ENCODE peak calls at places on chromosomes 12 and 14, in four cellular contexts. One of them, this sample, is unnamed.

GRCh38 chr12:90065301-90065801 is 356.7 kb upstream of the ATP2B1 start:
- DNase-seq in esophagus squamous epithelium: no peak
- DNase-seq in GM12865: no peak
- DNase-seq in cardiac fibroblast: no peak
- DNase-seq in this sample: no peak

GRCh38 chr14:22854963-22855724 is 16.4 kb upstream of the LRP10 start:
- DNase-seq in esophagus squamous epithelium: no peak
- DNase-seq in GM12865: peak; percentile 29
- DNase-seq in cardiac fibroblast: no peak
- DNase-seq in this sample: no peak

GRCh38 chr14:24196071-24197061 is 1.1 kb upstream of the TM9SF1 start:
- DNase-seq in esophagus squamous epithelium: no peak
- DNase-seq in GM12865: peak; percentile 75
- DNase-seq in cardiac fibroblast: peak; percentile 27
- DNase-seq in this sample: no peak

GRCh38 chr12:75209782-75210138 is at the start of gene KCNC2:
- DNase-seq in esophagus squamous epithelium: no peak
- DNase-seq in GM12865: no peak
- DNase-seq in cardiac fibroblast: no peak
- DNase-seq in this sample: no peak

GRCh38 chr14:85572845-85573244 is 42.9 kb downstream of the FLRT2 start:
- DNase-seq in esophagus squamous epithelium: no peak
- DNase-seq in GM12865: no peak
- DNase-seq in cardiac fibroblast: peak; percentile 75
- DNase-seq in this sample: no peak

GRCh38 chr12:130423991-130424857 is 86.5 kb downstream of the PIWIL1 start:
- DNase-seq in esophagus squamous epithelium: no peak
- DNase-seq in GM12865: no peak
- DNase-seq in cardiac fibroblast: no peak
- DNase-seq in this sample: no peak

GRCh38 chr14:97827746-97828145 is 1030.6 kb downstream of the VRK1 start:
- DNase-seq in esophagus squamous epithelium: no peak
- DNase-seq in GM12865: no peak
- DNase-seq in cardiac fibroblast: no peak
- DNase-seq in this sample: no peak

GRCh38 chr12:93197067-93197593 is 180.6 kb upstream of the NUDT4 start:
- DNase-seq in esophagus squamous epithelium: no peak
- DNase-seq in GM12865: no peak
- DNase-seq in cardiac fibroblast: peak; percentile 78
- DNase-seq in this sample: no peak

GRCh38 chr12:18382486-18382885 is 121.2 kb downstream of the PIK3C2G start:
- DNase-seq in esophagus squamous epithelium: no peak
- DNase-seq in GM12865: no peak
- DNase-seq in cardiac fibroblast: peak; percentile 73
- DNase-seq in this sample: no peak

GRCh38 chr14:23694085-23694975 is 58.2 kb downstream of the DHRS2 start:
- DNase-seq in esophagus squamous epithelium: no peak
- DNase-seq in GM12865: no peak
- DNase-seq in cardiac fibroblast: peak; percentile 34
- DNase-seq in this sample: no peak

GRCh38 chr14:99562848-99563748 is 40.9 kb downstream of the CCDC85C start:
- DNase-seq in esophagus squamous epithelium: no peak
- DNase-seq in GM12865: no peak
- DNase-seq in cardiac fibroblast: peak; percentile 83
- DNase-seq in this sample: no peak

GRCh38 chr14:73237219-73237785 is at the start of gene PAPLN:
- DNase-seq in esophagus squamous epithelium: no peak
- DNase-seq in GM12865: no peak
- DNase-seq in cardiac fibroblast: peak; percentile 52
- DNase-seq in this sample: no peak

GRCh38 chr12:130436741-130437501 is 99.2 kb downstream of the PIWIL1 start:
- DNase-seq in esophagus squamous epithelium: no peak
- DNase-seq in GM12865: no peak
- DNase-seq in cardiac fibroblast: no peak
- DNase-seq in this sample: no peak

GRCh38 chr12:5096241-5096880 is 52.7 kb downstream of the KCNA5 start:
- DNase-seq in esophagus squamous epithelium: no peak
- DNase-seq in GM12865: no peak
- DNase-seq in cardiac fibroblast: peak; percentile 22
- DNase-seq in this sample: no peak

GRCh38 chr12:24853094-24853493 is 95.8 kb downstream of the BCAT1 start:
- DNase-seq in esophagus squamous epithelium: no peak
- DNase-seq in GM12865: no peak
- DNase-seq in cardiac fibroblast: no peak
- DNase-seq in this sample: no peak

GRCh38 chr12:24853588-24853987 is 95.3 kb downstream of the BCAT1 start:
- DNase-seq in esophagus squamous epithelium: no peak
- DNase-seq in GM12865: no peak
- DNase-seq in cardiac fibroblast: peak; percentile 42
- DNase-seq in this sample: no peak

GRCh38 chr12:24851341-24851740 is 97.6 kb downstream of the BCAT1 start:
- DNase-seq in esophagus squamous epithelium: no peak
- DNase-seq in GM12865: no peak
- DNase-seq in cardiac fibroblast: no peak
- DNase-seq in this sample: no peak

GRCh38 chr12:24851816-24852337 is 97.0 kb downstream of the BCAT1 start:
- DNase-seq in esophagus squamous epithelium: no peak
- DNase-seq in GM12865: no peak
- DNase-seq in cardiac fibroblast: no peak
- DNase-seq in this sample: no peak

GRCh38 chr12:24852420-24852819 is 96.5 kb downstream of the BCAT1 start:
- DNase-seq in esophagus squamous epithelium: no peak
- DNase-seq in GM12865: no peak
- DNase-seq in cardiac fibroblast: peak; percentile 21
- DNase-seq in this sample: no peak
- TF ChIP-seq CTCF in esophagus squamous epithelium: peak; percentile 22
- TF ChIP-seq CTCF in GM12865: peak; percentile 4
- TF ChIP-seq CTCF in cardiac fibroblast: peak; percentile 33
- TF ChIP-seq CTCF in this sample: no peak

GRCh38 chr14:101086926-101087325 is 183.4 kb upstream of the RTL1 start:
- DNase-seq in esophagus squamous epithelium: no peak
- DNase-seq in GM12865: no peak
- DNase-seq in cardiac fibroblast: no peak
- DNase-seq in this sample: no peak

GRCh38 chr14:101088714-101089113 is 185.2 kb upstream of the RTL1 start:
- DNase-seq in esophagus squamous epithelium: no peak
- DNase-seq in GM12865: no peak
- DNase-seq in cardiac fibroblast: no peak
- DNase-seq in this sample: no peak

GRCh38 chr14:101088395-101088667 is 184.8 kb upstream of the RTL1 start:
- DNase-seq in esophagus squamous epithelium: no peak
- DNase-seq in GM12865: no peak
- DNase-seq in cardiac fibroblast: no peak
- DNase-seq in this sample: no peak

GRCh38 chr14:101090976-101091375 is 187.5 kb upstream of the RTL1 start:
- DNase-seq in esophagus squamous epithelium: no peak
- DNase-seq in GM12865: no peak
- DNase-seq in cardiac fibroblast: no peak
- DNase-seq in this sample: no peak

DNA sequence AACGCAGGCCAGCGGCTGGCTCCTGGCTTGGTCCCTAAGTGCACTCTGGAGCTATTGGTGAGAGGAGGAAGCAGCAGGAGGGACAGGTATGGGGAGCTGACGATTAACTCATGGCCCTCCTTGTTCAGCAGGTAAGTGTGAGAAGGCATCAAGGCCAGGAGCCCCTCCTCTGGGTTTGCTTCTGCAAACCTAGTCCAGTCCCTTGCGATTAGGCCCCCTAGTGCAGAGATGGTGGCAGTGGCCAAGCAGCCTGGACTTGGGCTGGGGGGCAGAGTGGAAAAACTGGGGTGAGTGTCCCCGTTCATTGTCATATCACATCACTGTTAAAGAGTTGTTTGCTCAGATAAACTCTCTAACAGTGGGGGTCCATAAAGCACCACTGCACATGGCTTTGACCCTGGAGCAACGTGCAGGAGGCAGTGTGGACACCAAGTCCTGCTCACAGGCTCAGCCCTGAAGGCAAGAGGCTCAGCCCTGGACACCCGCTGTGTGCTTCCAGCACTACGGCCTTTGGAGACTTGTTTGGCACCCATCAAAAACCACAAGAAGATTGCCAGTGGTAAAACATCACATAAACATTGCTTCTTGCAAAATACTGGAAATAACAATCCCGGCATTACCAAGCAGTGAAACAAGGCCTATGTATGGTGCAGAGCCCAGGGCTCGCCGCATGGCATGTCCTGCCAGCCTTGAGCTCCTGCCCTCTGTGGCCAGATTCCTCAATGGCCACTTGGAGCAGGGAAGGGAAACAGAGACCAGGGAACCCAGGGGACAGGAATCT is 184.3 kb upstream of the RTL1 start:
- DNase-seq in esophagus squamous epithelium: no peak
- DNase-seq in GM12865: no peak
- DNase-seq in cardiac fibroblast: peak; percentile 26
- DNase-seq in this sample: no peak
- TF ChIP-seq CTCF in esophagus squamous epithelium: no peak
- TF ChIP-seq CTCF in GM12865: no peak
- TF ChIP-seq CTCF in cardiac fibroblast: no peak
- TF ChIP-seq CTCF in this sample: no peak

GRCh38 chr14:106094654-106095189 is 568.3 kb downstream of the TMEM121 start:
- DNase-seq in esophagus squamous epithelium: no peak
- DNase-seq in GM12865: no peak
- DNase-seq in cardiac fibroblast: no peak
- DNase-seq in this sample: no peak
- TF ChIP-seq CTCF in esophagus squamous epithelium: no peak
- TF ChIP-seq CTCF in GM12865: no peak
- TF ChIP-seq CTCF in cardiac fibroblast: peak; percentile 11
- TF ChIP-seq CTCF in this sample: no peak

DNA sequence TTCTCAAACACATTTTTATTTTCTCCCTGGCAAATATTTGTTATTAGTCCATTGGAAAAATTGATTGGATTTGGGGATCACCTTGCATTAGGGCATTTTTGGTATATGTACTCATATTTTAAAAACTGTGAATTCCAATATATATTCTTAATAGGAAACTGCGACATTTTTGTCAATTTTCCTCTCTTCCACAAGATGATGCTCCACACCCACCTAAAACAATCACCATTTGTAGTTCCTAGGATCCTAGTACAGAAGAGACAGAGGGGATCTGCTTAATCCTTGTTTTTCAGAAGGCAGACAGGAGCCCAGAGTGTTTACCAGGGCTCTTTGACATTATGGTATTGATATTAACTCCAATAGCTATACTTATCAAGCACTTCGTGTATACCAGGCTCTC is 22.8 kb upstream of the OASL start:
- DNase-seq in esophagus squamous epithelium: no peak
- DNase-seq in GM12865: no peak
- DNase-seq in cardiac fibroblast: peak; percentile 39
- DNase-seq in this sample: no peak
- TF ChIP-seq CTCF in esophagus squamous epithelium: no peak
- TF ChIP-seq CTCF in GM12865: peak; percentile 15
- TF ChIP-seq CTCF in cardiac fibroblast: peak; percentile 15
- TF ChIP-seq CTCF in this sample: no peak